ENCODE peak calls at places on chromosomes 6 and 20, in ten cellular contexts. One of them, this sample, is unnamed.

GRCh38 chr6:108254436-108255410 is 6.1 kb downstream of the SNX3 start:
- DNase-seq in nucleus accumbens: no peak
- DNase-seq in A172: no peak
- DNase-seq in NCI-H1092: no peak
- DNase-seq in effector CD4-positive, alpha-beta T cell: no peak
- DNase-seq in bronchial epithelial cell: no peak
- DNase-seq in activated B cell treated with CpG ODN at 0.5 μM for 24 hours: no peak
- DNase-seq in NAMALWA: no peak
- DNase-seq in activated naive CD4-positive, alpha-beta T cell: no peak
- DNase-seq in right lobe of liver: no peak
- DNase-seq in this sample: no peak

GRCh38 chr6:169337881-169338445 is 84.3 kb upstream of the THBS2 start:
- DNase-seq in right lobe of liver: no peak
- DNase-seq in nucleus accumbens: no peak
- DNase-seq in effector CD4-positive, alpha-beta T cell: no peak
- DNase-seq in activated B cell treated with CpG ODN at 0.5 μM for 24 hours: no peak
- DNase-seq in NCI-H1092: no peak
- DNase-seq in bronchial epithelial cell: no peak
- DNase-seq in A172: no peak
- DNase-seq in activated naive CD4-positive, alpha-beta T cell: no peak
- DNase-seq in NAMALWA: no peak
- DNase-seq in this sample: no peak

GRCh38 chr20:34891166-34892062 is 15.0 kb downstream of the ACSS2 start:
- DNase-seq in nucleus accumbens: no peak
- DNase-seq in NCI-H1092: no peak
- DNase-seq in right lobe of liver: no peak
- DNase-seq in activated B cell treated with CpG ODN at 0.5 μM for 24 hours: no peak
- DNase-seq in effector CD4-positive, alpha-beta T cell: no peak
- DNase-seq in activated naive CD4-positive, alpha-beta T cell: no peak
- DNase-seq in bronchial epithelial cell: peak
- DNase-seq in A172: peak
- DNase-seq in NAMALWA: no peak
- DNase-seq in this sample: no peak

GRCh38 chr6:130223508-130223907 is 757 bp upstream of the SAMD3 start:
- DNase-seq in bronchial epithelial cell: peak
- DNase-seq in activated naive CD4-positive, alpha-beta T cell: peak
- DNase-seq in right lobe of liver: no peak
- DNase-seq in NCI-H1092: no peak
- DNase-seq in effector CD4-positive, alpha-beta T cell: peak
- DNase-seq in nucleus accumbens: no peak
- DNase-seq in NAMALWA: peak
- DNase-seq in A172: no peak
- DNase-seq in activated B cell treated with CpG ODN at 0.5 μM for 24 hours: peak
- DNase-seq in this sample: no peak

GRCh38 chr6:97497713-97498331 is 214.8 kb upstream of the MMS22L start:
- DNase-seq in activated naive CD4-positive, alpha-beta T cell: no peak
- DNase-seq in A172: peak
- DNase-seq in bronchial epithelial cell: peak
- DNase-seq in activated B cell treated with CpG ODN at 0.5 μM for 24 hours: peak
- DNase-seq in right lobe of liver: peak
- DNase-seq in NCI-H1092: peak
- DNase-seq in NAMALWA: peak
- DNase-seq in nucleus accumbens: peak
- DNase-seq in effector CD4-positive, alpha-beta T cell: peak
- DNase-seq in this sample: peak

GRCh38 chr6:118710616-118711015 is 59.2 kb upstream of the CEP85L start:
- DNase-seq in effector CD4-positive, alpha-beta T cell: no peak
- DNase-seq in nucleus accumbens: no peak
- DNase-seq in bronchial epithelial cell: peak
- DNase-seq in A172: no peak
- DNase-seq in activated naive CD4-positive, alpha-beta T cell: no peak
- DNase-seq in activated B cell treated with CpG ODN at 0.5 μM for 24 hours: no peak
- DNase-seq in NCI-H1092: no peak
- DNase-seq in right lobe of liver: no peak
- DNase-seq in NAMALWA: no peak
- DNase-seq in this sample: no peak

GRCh38 chr6:136037246-136037884 is 185.9 kb downstream of the PDE7B start:
- DNase-seq in NCI-H1092: no peak
- DNase-seq in A172: no peak
- DNase-seq in activated B cell treated with CpG ODN at 0.5 μM for 24 hours: no peak
- DNase-seq in bronchial epithelial cell: peak
- DNase-seq in activated naive CD4-positive, alpha-beta T cell: no peak
- DNase-seq in effector CD4-positive, alpha-beta T cell: no peak
- DNase-seq in right lobe of liver: no peak
- DNase-seq in NAMALWA: no peak
- DNase-seq in nucleus accumbens: no peak
- DNase-seq in this sample: no peak

GRCh38 chr20:14799671-14800070 is 462.3 kb upstream of the FLRT3 start:
- DNase-seq in activated B cell treated with CpG ODN at 0.5 μM for 24 hours: no peak
- DNase-seq in right lobe of liver: no peak
- DNase-seq in NCI-H1092: no peak
- DNase-seq in activated naive CD4-positive, alpha-beta T cell: no peak
- DNase-seq in bronchial epithelial cell: no peak
- DNase-seq in effector CD4-positive, alpha-beta T cell: no peak
- DNase-seq in A172: no peak
- DNase-seq in nucleus accumbens: no peak
- DNase-seq in NAMALWA: no peak
- DNase-seq in this sample: no peak

GRCh38 chr20:53737404-53738038 is 143.9 kb upstream of the ZNF217 start:
- DNase-seq in NCI-H1092: no peak
- DNase-seq in nucleus accumbens: no peak
- DNase-seq in activated B cell treated with CpG ODN at 0.5 μM for 24 hours: no peak
- DNase-seq in NAMALWA: no peak
- DNase-seq in A172: no peak
- DNase-seq in activated naive CD4-positive, alpha-beta T cell: no peak
- DNase-seq in effector CD4-positive, alpha-beta T cell: no peak
- DNase-seq in right lobe of liver: no peak
- DNase-seq in bronchial epithelial cell: no peak
- DNase-seq in this sample: no peak

GRCh38 chr20:31709939-31710338 is 12.7 kb downstream of the BCL2L1 start:
- DNase-seq in NCI-H1092: no peak
- DNase-seq in nucleus accumbens: no peak
- DNase-seq in bronchial epithelial cell: no peak
- DNase-seq in A172: no peak
- DNase-seq in effector CD4-positive, alpha-beta T cell: no peak
- DNase-seq in NAMALWA: no peak
- DNase-seq in right lobe of liver: no peak
- DNase-seq in activated B cell treated with CpG ODN at 0.5 μM for 24 hours: no peak
- DNase-seq in activated naive CD4-positive, alpha-beta T cell: no peak
- DNase-seq in this sample: no peak

GRCh38 chr6:37704923-37705238 is 7.2 kb upstream of the MDGA1 start:
- DNase-seq in activated B cell treated with CpG ODN at 0.5 μM for 24 hours: no peak
- DNase-seq in bronchial epithelial cell: no peak
- DNase-seq in nucleus accumbens: no peak
- DNase-seq in A172: no peak
- DNase-seq in NCI-H1092: no peak
- DNase-seq in effector CD4-positive, alpha-beta T cell: no peak
- DNase-seq in NAMALWA: no peak
- DNase-seq in right lobe of liver: no peak
- DNase-seq in activated naive CD4-positive, alpha-beta T cell: no peak
- DNase-seq in this sample: no peak

GRCh38 chr20:44532981-44533331 is 11.1 kb upstream of the SERINC3 start:
- DNase-seq in nucleus accumbens: no peak
- DNase-seq in NAMALWA: no peak
- DNase-seq in bronchial epithelial cell: no peak
- DNase-seq in NCI-H1092: no peak
- DNase-seq in right lobe of liver: no peak
- DNase-seq in activated naive CD4-positive, alpha-beta T cell: no peak
- DNase-seq in activated B cell treated with CpG ODN at 0.5 μM for 24 hours: no peak
- DNase-seq in A172: peak
- DNase-seq in effector CD4-positive, alpha-beta T cell: no peak
- DNase-seq in this sample: no peak

GRCh38 chr6:167299641-167300308 is 8.7 kb downstream of the UNC93A start:
- DNase-seq in nucleus accumbens: no peak
- DNase-seq in NCI-H1092: no peak
- DNase-seq in activated B cell treated with CpG ODN at 0.5 μM for 24 hours: no peak
- DNase-seq in activated naive CD4-positive, alpha-beta T cell: no peak
- DNase-seq in effector CD4-positive, alpha-beta T cell: no peak
- DNase-seq in bronchial epithelial cell: no peak
- DNase-seq in A172: no peak
- DNase-seq in right lobe of liver: no peak
- DNase-seq in NAMALWA: no peak
- DNase-seq in this sample: no peak

GRCh38 chr20:41014557-41015088 is 14.0 kb upstream of the TOP1 start:
- DNase-seq in activated naive CD4-positive, alpha-beta T cell: no peak
- DNase-seq in NAMALWA: no peak
- DNase-seq in nucleus accumbens: no peak
- DNase-seq in bronchial epithelial cell: no peak
- DNase-seq in effector CD4-positive, alpha-beta T cell: no peak
- DNase-seq in A172: no peak
- DNase-seq in activated B cell treated with CpG ODN at 0.5 μM for 24 hours: no peak
- DNase-seq in NCI-H1092: no peak
- DNase-seq in right lobe of liver: no peak
- DNase-seq in this sample: no peak

GRCh38 chr6:25312034-25312620 is 33.0 kb downstream of the CARMIL1 start:
- DNase-seq in effector CD4-positive, alpha-beta T cell: no peak
- DNase-seq in activated B cell treated with CpG ODN at 0.5 μM for 24 hours: no peak
- DNase-seq in activated naive CD4-positive, alpha-beta T cell: no peak
- DNase-seq in NCI-H1092: no peak
- DNase-seq in bronchial epithelial cell: peak
- DNase-seq in nucleus accumbens: no peak
- DNase-seq in NAMALWA: no peak
- DNase-seq in A172: peak
- DNase-seq in right lobe of liver: no peak
- DNase-seq in this sample: no peak

GRCh38 chr6:37647765-37648085 is 50.0 kb downstream of the MDGA1 start:
- DNase-seq in effector CD4-positive, alpha-beta T cell: no peak
- DNase-seq in activated naive CD4-positive, alpha-beta T cell: no peak
- DNase-seq in A172: no peak
- DNase-seq in bronchial epithelial cell: no peak
- DNase-seq in activated B cell treated with CpG ODN at 0.5 μM for 24 hours: no peak
- DNase-seq in NCI-H1092: no peak
- DNase-seq in right lobe of liver: no peak
- DNase-seq in nucleus accumbens: no peak
- DNase-seq in NAMALWA: no peak
- DNase-seq in this sample: no peak

GRCh38 chr6:169019727-169020491 is 233.7 kb downstream of the THBS2 start:
- DNase-seq in nucleus accumbens: no peak
- DNase-seq in activated B cell treated with CpG ODN at 0.5 μM for 24 hours: no peak
- DNase-seq in effector CD4-positive, alpha-beta T cell: no peak
- DNase-seq in right lobe of liver: no peak
- DNase-seq in A172: no peak
- DNase-seq in activated naive CD4-positive, alpha-beta T cell: no peak
- DNase-seq in bronchial epithelial cell: no peak
- DNase-seq in NCI-H1092: no peak
- DNase-seq in NAMALWA: no peak
- DNase-seq in this sample: no peak

GRCh38 chr20:11697055-11697454 is 220.6 kb upstream of the BTBD3 start:
- DNase-seq in nucleus accumbens: no peak
- DNase-seq in activated B cell treated with CpG ODN at 0.5 μM for 24 hours: no peak
- DNase-seq in effector CD4-positive, alpha-beta T cell: no peak
- DNase-seq in A172: no peak
- DNase-seq in right lobe of liver: no peak
- DNase-seq in bronchial epithelial cell: no peak
- DNase-seq in activated naive CD4-positive, alpha-beta T cell: no peak
- DNase-seq in NAMALWA: no peak
- DNase-seq in NCI-H1092: no peak
- DNase-seq in this sample: no peak

GRCh38 chr6:123565529-123565928 is 71.2 kb downstream of the TRDN start:
- DNase-seq in bronchial epithelial cell: no peak
- DNase-seq in NCI-H1092: no peak
- DNase-seq in NAMALWA: no peak
- DNase-seq in effector CD4-positive, alpha-beta T cell: no peak
- DNase-seq in nucleus accumbens: no peak
- DNase-seq in right lobe of liver: no peak
- DNase-seq in activated naive CD4-positive, alpha-beta T cell: no peak
- DNase-seq in activated B cell treated with CpG ODN at 0.5 μM for 24 hours: no peak
- DNase-seq in A172: no peak
- DNase-seq in this sample: no peak

GRCh38 chr6:112468359-112468758 is 121.2 kb downstream of the RFPL4B start:
- DNase-seq in NCI-H1092: no peak
- DNase-seq in activated B cell treated with CpG ODN at 0.5 μM for 24 hours: no peak
- DNase-seq in nucleus accumbens: no peak
- DNase-seq in effector CD4-positive, alpha-beta T cell: no peak
- DNase-seq in activated naive CD4-positive, alpha-beta T cell: no peak
- DNase-seq in NAMALWA: no peak
- DNase-seq in right lobe of liver: no peak
- DNase-seq in bronchial epithelial cell: peak
- DNase-seq in A172: peak
- DNase-seq in this sample: no peak

GRCh38 chr6:154617175-154617574 is 106.7 kb upstream of the CNKSR3 start:
- DNase-seq in nucleus accumbens: no peak
- DNase-seq in A172: no peak
- DNase-seq in NAMALWA: no peak
- DNase-seq in activated naive CD4-positive, alpha-beta T cell: no peak
- DNase-seq in right lobe of liver: no peak
- DNase-seq in bronchial epithelial cell: no peak
- DNase-seq in effector CD4-positive, alpha-beta T cell: no peak
- DNase-seq in NCI-H1092: no peak
- DNase-seq in activated B cell treated with CpG ODN at 0.5 μM for 24 hours: no peak
- DNase-seq in this sample: no peak

GRCh38 chr6:104837158-104837557 is 22.6 kb downstream of the HACE1 start:
- DNase-seq in NAMALWA: no peak
- DNase-seq in nucleus accumbens: no peak
- DNase-seq in effector CD4-positive, alpha-beta T cell: no peak
- DNase-seq in activated naive CD4-positive, alpha-beta T cell: no peak
- DNase-seq in bronchial epithelial cell: no peak
- DNase-seq in NCI-H1092: no peak
- DNase-seq in activated B cell treated with CpG ODN at 0.5 μM for 24 hours: no peak
- DNase-seq in right lobe of liver: no peak
- DNase-seq in A172: no peak
- DNase-seq in this sample: no peak

GRCh38 chr6:132322398-132322797 is 78.9 kb downstream of the MOXD1 start:
- DNase-seq in A172: no peak
- DNase-seq in NCI-H1092: no peak
- DNase-seq in effector CD4-positive, alpha-beta T cell: no peak
- DNase-seq in NAMALWA: no peak
- DNase-seq in bronchial epithelial cell: no peak
- DNase-seq in activated B cell treated with CpG ODN at 0.5 μM for 24 hours: no peak
- DNase-seq in right lobe of liver: no peak
- DNase-seq in nucleus accumbens: no peak
- DNase-seq in activated naive CD4-positive, alpha-beta T cell: no peak
- DNase-seq in this sample: no peak

GRCh38 chr6:133407320-133408100 is 166.4 kb downstream of the EYA4 start:
- DNase-seq in effector CD4-positive, alpha-beta T cell: no peak
- DNase-seq in bronchial epithelial cell: no peak
- DNase-seq in A172: no peak
- DNase-seq in NCI-H1092: no peak
- DNase-seq in nucleus accumbens: no peak
- DNase-seq in activated B cell treated with CpG ODN at 0.5 μM for 24 hours: no peak
- DNase-seq in NAMALWA: no peak
- DNase-seq in right lobe of liver: no peak
- DNase-seq in activated naive CD4-positive, alpha-beta T cell: no peak
- DNase-seq in this sample: no peak

GRCh38 chr6:16533210-16533609 is 228.1 kb downstream of the ATXN1 start:
- DNase-seq in nucleus accumbens: no peak
- DNase-seq in activated B cell treated with CpG ODN at 0.5 μM for 24 hours: no peak
- DNase-seq in bronchial epithelial cell: no peak
- DNase-seq in right lobe of liver: no peak
- DNase-seq in A172: no peak
- DNase-seq in activated naive CD4-positive, alpha-beta T cell: no peak
- DNase-seq in NCI-H1092: no peak
- DNase-seq in NAMALWA: no peak
- DNase-seq in effector CD4-positive, alpha-beta T cell: no peak
- DNase-seq in this sample: no peak

GRCh38 chr6:109869398-109870165 is 108.5 kb upstream of the GPR6 start:
- DNase-seq in A172: no peak
- DNase-seq in activated naive CD4-positive, alpha-beta T cell: no peak
- DNase-seq in effector CD4-positive, alpha-beta T cell: no peak
- DNase-seq in bronchial epithelial cell: no peak
- DNase-seq in NAMALWA: no peak
- DNase-seq in nucleus accumbens: peak
- DNase-seq in right lobe of liver: no peak
- DNase-seq in NCI-H1092: no peak
- DNase-seq in activated B cell treated with CpG ODN at 0.5 μM for 24 hours: no peak
- DNase-seq in this sample: no peak

GRCh38 chr6:134416501-134417154 is 98.7 kb upstream of the SGK1 start:
- DNase-seq in activated B cell treated with CpG ODN at 0.5 μM for 24 hours: no peak
- DNase-seq in NAMALWA: no peak
- DNase-seq in NCI-H1092: no peak
- DNase-seq in effector CD4-positive, alpha-beta T cell: no peak
- DNase-seq in right lobe of liver: no peak
- DNase-seq in activated naive CD4-positive, alpha-beta T cell: no peak
- DNase-seq in bronchial epithelial cell: peak
- DNase-seq in A172: peak
- DNase-seq in nucleus accumbens: no peak
- DNase-seq in this sample: no peak

GRCh38 chr6:156582509-156582992 is 194.6 kb upstream of the ARID1B start:
- DNase-seq in activated B cell treated with CpG ODN at 0.5 μM for 24 hours: no peak
- DNase-seq in bronchial epithelial cell: no peak
- DNase-seq in NCI-H1092: no peak
- DNase-seq in nucleus accumbens: no peak
- DNase-seq in A172: no peak
- DNase-seq in activated naive CD4-positive, alpha-beta T cell: no peak
- DNase-seq in right lobe of liver: no peak
- DNase-seq in NAMALWA: no peak
- DNase-seq in effector CD4-positive, alpha-beta T cell: no peak
- DNase-seq in this sample: peak

This sample was measured in NCI-H1436 treated with DMSO at 0.1 percent for 48 hours.